ENCODE peak calls at places on chromosome 9, in eight cellular contexts. I is transverse colon; J is nephron progenitor cell; F is fibroblast of pulmonary artery; R is A549; T is CD8-positive, alpha-beta T cell; L is lower leg skin; D is gastrocnemius medialis. Q is an unnamed sample.

GRCh38 chr9:127064335-127064734 is 58.1 kb downstream of the ANGPTL2 start:
- DNase-seq in D (no peak), T (no peak), F (no peak), J (no peak), R (no peak), L (no peak), I (no peak), Q (no peak)

GRCh38 chr9:13952906-13953305 is 361.0 kb downstream of the NFIB start:
- DNase-seq in D (no peak), T (no peak), J (no peak), F (no peak), R (no peak), I (no peak), L (no peak), Q (no peak)

GRCh38 chr9:12735669-12736068 is 39.2 kb upstream of the LURAP1L start:
- DNase-seq in T (no peak), F (no peak), J (no peak), D (no peak), L (no peak), I (no peak), R (no peak), Q (no peak)

GRCh38 chr9:7907636-7908195 is 108.1 kb upstream of the DMAC1 start:
- DNase-seq in I (no peak), L (no peak), T (no peak), D (no peak), F (no peak), R (no peak), J (no peak), Q (no peak)

GRCh38 chr9:114811301-114811700 is 5.5 kb upstream of the TNFSF15 start:
- DNase-seq in L (no peak), F (peak; percentile 79), J (no peak), I (no peak), T (no peak), D (no peak), R (no peak), Q (peak; percentile 57)

GRCh38 chr9:16626577-16627130 is 243.8 kb downstream of the BNC2 start:
- DNase-seq in L (no peak), T (no peak), D (peak; percentile 78), I (no peak), F (peak; percentile 83), R (peak; percentile 62), J (peak; percentile 33), Q (peak; percentile 5)

GRCh38 chr9:128104171-128104618 is 23.3 kb downstream of the PTGES2 start:
- DNase-seq in J (no peak), D (peak; percentile 94), T (no peak), F (peak; percentile 38), L (no peak), R (no peak), I (peak; percentile 73), Q (no peak)

GRCh38 chr9:124295097-124295794 is 37.5 kb downstream of the NEK6 start:
- DNase-seq in D (no peak), T (no peak), I (peak; percentile 33), R (no peak), J (peak; percentile 29), L (no peak), F (peak; percentile 57), Q (no peak)

DNA sequence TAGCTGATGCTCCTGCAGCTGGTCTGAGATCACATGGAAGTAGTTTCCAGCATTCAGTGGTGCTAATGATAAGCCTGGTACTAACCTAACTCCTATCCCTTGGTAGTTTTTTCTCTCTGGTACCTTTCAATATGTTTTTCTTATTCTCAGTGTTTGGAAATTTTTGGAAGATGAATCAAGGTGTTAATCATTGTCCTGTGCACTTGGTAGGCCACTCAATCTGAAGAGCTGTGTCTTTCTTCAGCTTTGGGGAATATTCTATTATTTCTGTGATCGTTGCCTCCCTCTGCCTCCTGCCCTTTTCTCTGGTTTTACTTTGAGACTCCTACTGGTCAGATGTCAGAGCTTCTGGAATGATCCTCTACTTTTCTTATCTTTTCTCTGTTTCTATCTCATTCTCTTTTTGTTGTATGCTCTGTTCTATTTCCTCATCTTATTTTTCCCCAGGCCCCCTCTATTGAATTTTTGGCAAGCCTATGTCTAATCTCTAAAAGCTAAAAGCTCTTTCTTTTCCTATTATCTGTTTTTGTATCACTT is 136.8 kb downstream of the APBA1 start:
- DNase-seq in J (no peak), R (no peak), F (no peak), D (no peak), L (no peak), T (no peak), I (no peak), Q (no peak)
- TF ChIP-seq CTCF in J (no peak), R (no peak), F (no peak), D (no peak), L (no peak), T (no peak), I (no peak), Q (no peak)

GRCh38 chr9:98085955-98086354 is 29.4 kb downstream of the NANS start:
- DNase-seq in F (no peak), D (no peak), T (no peak), L (no peak), R (peak; percentile 13), I (no peak), J (no peak), Q (no peak)

GRCh38 chr9:98084396-98084795 is 27.9 kb downstream of the NANS start:
- DNase-seq in T (no peak), J (no peak), D (no peak), I (peak; percentile 6), L (no peak), R (no peak), F (peak; percentile 34), Q (no peak)

GRCh38 chr9:98086461-98086860 is 29.9 kb downstream of the NANS start:
- DNase-seq in F (no peak), D (no peak), J (no peak), L (peak; percentile 31), I (no peak), T (no peak), R (no peak), Q (no peak)

GRCh38 chr9:98085058-98085457 is 28.5 kb downstream of the NANS start:
- DNase-seq in L (no peak), F (no peak), J (no peak), D (no peak), R (no peak), I (peak; percentile 7), T (no peak), Q (no peak)

DNA sequence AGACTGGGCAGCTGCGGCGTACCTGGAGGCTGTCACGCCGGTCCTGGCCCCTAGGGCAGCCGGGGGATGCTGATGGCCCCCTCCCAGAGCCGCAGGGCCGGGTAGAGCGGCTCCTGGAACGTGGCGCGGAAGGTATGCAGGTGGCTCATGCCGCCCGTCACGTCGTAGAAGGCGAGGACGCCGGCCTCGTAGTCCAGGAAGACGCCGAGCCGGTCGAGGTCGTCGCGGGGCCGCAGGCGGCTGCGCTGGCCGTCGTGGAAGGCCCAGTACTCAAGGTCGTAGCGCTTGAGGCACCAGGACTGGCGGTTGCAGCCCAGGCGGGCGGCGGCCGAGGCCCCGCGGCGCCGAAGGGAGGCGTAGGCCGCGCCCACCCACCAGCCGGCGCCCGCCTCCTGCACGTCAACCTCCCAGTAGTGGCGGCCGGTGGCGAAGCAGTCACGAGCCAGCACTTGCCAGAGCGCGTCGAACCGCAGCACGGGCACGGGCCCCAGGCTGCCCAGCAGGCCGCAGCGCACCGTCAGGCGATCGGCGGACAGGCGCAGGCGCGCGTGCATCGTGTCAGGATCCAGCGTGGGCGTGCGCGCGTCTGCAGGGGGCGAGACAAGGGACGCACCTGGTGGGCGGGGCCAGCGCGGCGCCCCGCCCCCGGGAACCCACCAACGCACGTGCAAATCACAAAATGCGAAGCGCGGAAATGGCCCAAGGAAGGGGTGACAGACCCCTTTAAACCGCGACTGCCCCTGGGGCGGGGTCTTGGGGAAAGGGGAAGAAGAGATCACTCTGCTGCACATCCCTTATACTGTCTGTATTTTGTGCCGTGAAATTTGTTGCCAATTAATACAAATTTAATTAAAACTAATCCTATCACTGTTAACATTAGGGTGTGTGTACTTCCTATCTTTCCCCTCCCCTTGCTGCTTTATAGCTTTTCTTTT is 31.2 kb downstream of the NANS start:
- DNase-seq in R (no peak), F (peak; percentile 59), T (peak; percentile 20), J (peak; percentile 51), L (peak; percentile 87), I (peak; percentile 22), D (no peak), Q (no peak)
- TF ChIP-seq CTCF in R (no peak), F (no peak), T (no peak), J (no peak), L (no peak), I (no peak), D (no peak), Q (no peak)

GRCh38 chr9:4739587-4740372 is 1.2 kb downstream of the AK3 start:
- DNase-seq in I (peak; percentile 39), L (no peak), F (peak; percentile 24), J (no peak), D (peak; percentile 72), R (no peak), T (no peak), Q (no peak)
- TF ChIP-seq CTCF in I (no peak), L (no peak), F (no peak), J (no peak), D (no peak), R (no peak), T (no peak), Q (no peak)

GRCh38 chr9:130862217-130862616 is 27.2 kb downstream of the ABL1 start:
- DNase-seq in T (no peak), I (no peak), L (no peak), R (no peak), D (no peak), F (no peak), J (no peak), Q (no peak)

GRCh38 chr9:130858734-130859705 is 24.0 kb downstream of the ABL1 start:
- DNase-seq in D (peak; percentile 34), L (no peak), J (no peak), R (no peak), I (no peak), T (no peak), F (no peak), Q (no peak)

GRCh38 chr9:130862747-130863146 is 27.7 kb downstream of the ABL1 start:
- DNase-seq in L (no peak), F (no peak), J (no peak), I (no peak), R (no peak), T (no peak), D (no peak), Q (no peak)

GRCh38 chr9:130861372-130862180 is 26.5 kb downstream of the ABL1 start:
- DNase-seq in F (no peak), L (no peak), J (no peak), R (no peak), I (no peak), T (no peak), D (no peak), Q (no peak)

DNA sequence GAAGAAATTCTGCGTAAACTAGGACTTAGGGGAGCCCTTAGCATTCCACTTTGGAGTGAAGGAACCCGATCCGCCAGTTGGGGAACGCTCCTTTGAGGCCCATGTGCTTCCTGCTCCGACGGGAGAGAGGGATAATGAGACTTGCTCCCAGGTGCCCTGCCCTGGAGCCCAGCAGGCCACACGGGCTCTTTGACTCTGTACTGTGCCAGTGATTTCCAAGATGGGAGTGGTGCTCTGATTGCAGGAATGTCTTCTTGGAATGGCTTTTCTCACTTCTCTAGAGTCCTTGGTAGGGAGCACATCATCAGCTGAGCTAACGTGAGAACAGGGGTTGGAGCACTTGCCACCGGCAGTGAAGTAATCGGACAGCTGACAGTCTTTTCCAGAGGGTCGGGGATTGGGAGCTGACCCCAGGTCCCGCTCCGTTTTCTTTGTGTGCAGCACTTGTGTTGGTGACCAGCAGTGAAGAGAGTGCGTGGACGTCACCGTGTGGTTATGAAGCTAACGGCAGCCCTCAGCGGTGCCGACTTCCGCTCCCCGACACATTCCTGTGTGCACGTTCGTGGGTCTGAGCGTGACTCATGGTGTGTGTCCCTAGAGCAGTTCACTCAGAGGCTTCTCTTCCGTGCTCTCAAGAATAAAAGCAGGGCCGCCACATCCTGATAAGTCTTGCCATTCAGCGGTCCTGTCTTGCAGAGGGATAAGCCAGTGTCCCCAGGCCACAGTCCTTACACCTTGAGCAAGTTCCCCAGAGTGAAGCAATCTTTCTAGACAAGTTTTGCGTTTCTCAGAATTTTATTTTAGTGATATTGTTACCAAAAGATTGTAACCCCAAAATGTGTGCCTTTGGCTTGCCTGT is 25.6 kb downstream of the ABL1 start:
- DNase-seq in D (peak; percentile 82), R (peak; percentile 39), J (no peak), F (peak; percentile 97), L (peak; percentile 94), T (no peak), I (peak; percentile 69), Q (no peak)
- TF ChIP-seq CTCF in D (peak; percentile 31), R (no peak), J (no peak), F (peak; percentile 35), L (no peak), T (no peak), I (no peak), Q (no peak)

Q was measured in Calu3.